ENCODE peak calls at places on chromosome 10, in ten cellular contexts. B, O, N, M, S, C, J, F, V and R are unnamed samples. For H3K36me3 and H3K4me1, the result is how much of the 10 kb centered on the place peaks cover.

GRCh38 chr10:20006169-20006870 is 190.1 kb downstream of the PLXDC2 start:
- DNase-seq in B (no peak), O (no peak), N (peak), M (no peak), S (no peak), C (no peak), J (no peak), F (no peak), V (no peak), R (no peak)

GRCh38 chr10:131025333-131025732 is 286.2 kb downstream of the TCERG1L start:
- DNase-seq in B (no peak), O (no peak), N (no peak), M (no peak), S (no peak), C (no peak), J (peak), F (no peak), V (no peak), R (no peak)

GRCh38 chr10:14450041-14450491 is 119.3 kb upstream of the FRMD4A start:
- DNase-seq in B (no peak), O (peak), N (peak), M (peak), S (no peak), C (no peak), J (no peak), F (no peak), V (no peak), R (no peak)

GRCh38 chr10:3926268-3926667 is 141.3 kb upstream of the KLF6 start:
- DNase-seq in B (no peak), O (no peak), N (no peak), M (no peak), S (no peak), C (peak), J (no peak), F (no peak), V (no peak), R (no peak)

GRCh38 chr10:114577133-114577532 is 80.9 kb downstream of the ABLIM1 start:
- DNase-seq in B (no peak), O (peak), N (peak), M (peak), S (no peak), C (no peak), J (no peak), F (no peak), V (no peak), R (no peak)

GRCh38 chr10:102642553-102643345 is 1.5 kb upstream of the TRIM8 start:
- DNase-seq in B (no peak), O (peak), N (peak), M (peak), S (peak), C (peak), J (peak), F (peak), V (no peak), R (peak)

GRCh38 chr10:86655173-86655540 is 810 bp downstream of the OPN4 start:
- DNase-seq in B (no peak), O (no peak), N (no peak), M (no peak), S (no peak), C (no peak), J (peak), F (peak), V (no peak), R (no peak)

GRCh38 chr10:3749597-3750351 is 35.2 kb downstream of the KLF6 start:
- DNase-seq in B (no peak), O (peak), N (peak), M (peak), S (no peak), C (no peak), J (peak), F (no peak), V (no peak), R (no peak)

GRCh38 chr10:76017026-76017732 is 585.8 kb downstream of the LRMDA start:
- DNase-seq in B (no peak), O (peak), N (no peak), M (no peak), S (no peak), C (no peak), J (no peak), F (no peak), V (no peak), R (no peak)

GRCh38 chr10:98170249-98171117 is 36.0 kb downstream of the R3HCC1L start:
- DNase-seq in B (no peak), O (peak), N (peak), M (peak), S (peak), C (peak), J (no peak), F (no peak), V (peak), R (no peak)

GRCh38 chr10:27998954-27999275 is at the start of gene ODAD2:
- DNase-seq in B (no peak), O (no peak), N (no peak), M (no peak), S (no peak), C (no peak), J (no peak), F (no peak), V (no peak), R (no peak)

GRCh38 chr10:45000138-45000763 is 472 bp upstream of the ZNF22 start:
- DNase-seq in B (no peak), O (peak), N (peak), M (peak), S (no peak), C (no peak), J (peak), F (no peak), V (no peak), R (no peak)

GRCh38 chr10:75512534-75512933 is 81.1 kb downstream of the LRMDA start:
- DNase-seq in B (no peak), O (no peak), N (peak), M (no peak), S (no peak), C (no peak), J (peak), F (peak), V (no peak), R (no peak)

GRCh38 chr10:120221873-120222485 is 235.0 kb upstream of the PLPP4 start:
- DNase-seq in B (no peak), O (no peak), N (peak), M (no peak), S (peak), C (peak), J (no peak), F (no peak), V (peak), R (peak)

GRCh38 chr10:124223711-124224085 is 130.3 kb upstream of the CHST15 start:
- DNase-seq in B (no peak), O (no peak), N (no peak), M (peak), S (no peak), C (no peak), J (no peak), F (no peak), V (no peak), R (peak)

GRCh38 chr10:7478727-7479457 is 68.1 kb upstream of the SFMBT2 start:
- DNase-seq in B (no peak), O (no peak), N (no peak), M (no peak), S (no peak), C (peak), J (no peak), F (no peak), V (no peak), R (peak)
- H3K36me3 ChIP-seq in B (under half), O (under half), N (under half), M (under half), S (under half), C (under half), J (under half), F (under half), V (under half), R (under half)

GRCh38 chr10:79422178-79422892 is 23.1 kb downstream of the ZCCHC24 start:
- DNase-seq in B (no peak), O (peak), N (peak), M (no peak), S (no peak), C (no peak), J (peak), F (peak), V (no peak), R (no peak)
- H3K4me1 ChIP-seq in B (under half), O (under half), N (under half), M (under half), S (under half), C (under half), J (half or more), F (half or more), V (under half), R (under half)

DNA sequence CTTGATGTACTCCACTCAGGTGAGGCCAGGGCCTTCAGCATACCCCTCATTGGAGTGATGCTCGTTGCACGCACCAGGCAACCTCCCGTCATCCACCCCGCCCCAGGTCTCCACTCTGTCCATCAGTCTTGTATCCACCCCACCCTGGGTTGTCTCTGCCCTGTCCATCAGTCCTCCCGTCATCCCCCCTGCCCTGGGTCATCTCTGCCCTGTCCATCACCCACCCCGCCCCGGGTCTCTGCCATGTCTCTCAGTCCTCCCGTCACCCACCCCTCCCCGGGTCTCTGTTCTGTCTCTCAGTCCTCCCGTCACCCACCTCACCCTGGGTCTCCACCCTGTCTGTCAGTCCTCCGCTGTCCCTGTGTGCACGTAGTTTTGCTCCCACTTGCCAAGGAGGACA is 59.9 kb downstream of the WDR37 start:
- DNase-seq in B (no peak), O (no peak), N (no peak), M (peak), S (no peak), C (no peak), J (no peak), F (no peak), V (no peak), R (no peak)
- H3K27ac ChIP-seq in B (no peak), O (no peak), N (no peak), M (no peak), S (no peak), C (no peak), J (no peak), F (no peak), V (no peak), R (no peak)

GRCh38 chr10:1043532-1043995 is 5.4 kb downstream of the IDI1 start:
- DNase-seq in B (no peak), O (no peak), N (no peak), M (peak), S (no peak), C (no peak), J (no peak), F (peak), V (no peak), R (peak)
- H3K36me3 ChIP-seq in B (under half), O (under half), N (under half), M (under half), S (under half), C (half or more), J (under half), F (half or more), V (under half), R (under half)

DNA sequence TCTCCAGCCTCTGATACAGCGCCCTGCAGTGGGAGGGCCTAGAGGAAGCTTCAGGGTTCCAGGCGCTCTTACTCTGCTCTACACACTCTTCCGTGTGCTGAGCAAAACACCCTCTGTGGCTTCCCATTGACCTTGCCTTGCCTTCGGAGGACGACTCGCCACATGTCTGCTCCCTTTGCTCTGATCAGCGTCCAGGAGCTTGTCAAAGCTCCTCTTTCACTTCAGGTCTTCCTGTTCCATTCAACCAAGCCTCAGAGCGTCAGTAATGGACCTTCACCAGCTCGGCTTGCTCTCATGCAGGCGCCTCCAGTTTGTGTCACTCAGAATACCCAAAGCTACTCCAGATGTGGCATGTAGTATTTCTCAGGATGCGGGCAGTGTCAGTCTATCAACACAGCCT is 173.9 kb downstream of the ARID5B start:
- DNase-seq in B (no peak), O (no peak), N (no peak), M (no peak), S (no peak), C (no peak), J (no peak), F (no peak), V (no peak), R (no peak)
- H3K4me1 ChIP-seq in B (under half), O (under half), N (under half), M (under half), S (under half), C (under half), J (half or more), F (under half), V (under half), R (half or more)

GRCh38 chr10:33330543-33331019 is 3.9 kb downstream of the NRP1 start:
- DNase-seq in B (peak), O (peak), N (peak), M (peak), S (peak), C (peak), J (peak), F (peak), V (no peak), R (peak)
- H3K27ac ChIP-seq in B (no peak), O (peak), N (peak), M (peak), S (no peak), C (no peak), J (peak), F (peak), V (peak), R (no peak)